ENCODE peak calls at places on chromosome 5, in nine cellular contexts. One of them, this sample, is unnamed.

GRCh38 chr5:60178101-60178500 is 284.6 kb upstream of the PDE4D start:
- DNase-seq in lower lobe of right lung: no peak
- DNase-seq in MCF 10A: no peak
- DNase-seq in cardiac muscle cell: peak
- DNase-seq in neural crest cell: no peak
- DNase-seq in fibroblast of the aortic adventitia: no peak
- DNase-seq in dorsolateral prefrontal cortex: no peak
- DNase-seq in WTC11: no peak
- DNase-seq in CD8-positive, alpha-beta T cell: no peak
- DNase-seq in this sample: no peak

GRCh38 chr5:82274343-82275266 is 3.5 kb downstream of the RPS23 start:
- DNase-seq in fibroblast of the aortic adventitia: no peak
- DNase-seq in CD8-positive, alpha-beta T cell: no peak
- DNase-seq in lower lobe of right lung: no peak
- DNase-seq in MCF 10A: peak
- DNase-seq in WTC11: peak
- DNase-seq in cardiac muscle cell: peak
- DNase-seq in dorsolateral prefrontal cortex: no peak
- DNase-seq in neural crest cell: no peak
- DNase-seq in this sample: no peak

GRCh38 chr5:41762426-41762825 is 107.8 kb downstream of the OXCT1 start:
- DNase-seq in dorsolateral prefrontal cortex: no peak
- DNase-seq in fibroblast of the aortic adventitia: no peak
- DNase-seq in cardiac muscle cell: no peak
- DNase-seq in CD8-positive, alpha-beta T cell: no peak
- DNase-seq in lower lobe of right lung: no peak
- DNase-seq in MCF 10A: no peak
- DNase-seq in neural crest cell: no peak
- DNase-seq in WTC11: no peak
- DNase-seq in this sample: no peak

GRCh38 chr5:125232779-125233230 is 486.4 kb upstream of the ZNF608 start:
- DNase-seq in fibroblast of the aortic adventitia: peak
- DNase-seq in WTC11: no peak
- DNase-seq in neural crest cell: no peak
- DNase-seq in MCF 10A: no peak
- DNase-seq in cardiac muscle cell: peak
- DNase-seq in dorsolateral prefrontal cortex: no peak
- DNase-seq in lower lobe of right lung: no peak
- DNase-seq in CD8-positive, alpha-beta T cell: no peak
- DNase-seq in this sample: no peak

GRCh38 chr5:111252799-111253564 is 28.8 kb downstream of the CAMK4 start:
- DNase-seq in fibroblast of the aortic adventitia: no peak
- DNase-seq in cardiac muscle cell: no peak
- DNase-seq in WTC11: no peak
- DNase-seq in lower lobe of right lung: no peak
- DNase-seq in dorsolateral prefrontal cortex: no peak
- DNase-seq in CD8-positive, alpha-beta T cell: no peak
- DNase-seq in neural crest cell: no peak
- DNase-seq in MCF 10A: no peak
- DNase-seq in this sample: no peak

GRCh38 chr5:180376511-180376910 is 23.4 kb upstream of the GFPT2 start:
- DNase-seq in lower lobe of right lung: no peak
- DNase-seq in MCF 10A: no peak
- DNase-seq in CD8-positive, alpha-beta T cell: no peak
- DNase-seq in neural crest cell: no peak
- DNase-seq in dorsolateral prefrontal cortex: peak
- DNase-seq in fibroblast of the aortic adventitia: no peak
- DNase-seq in cardiac muscle cell: no peak
- DNase-seq in WTC11: no peak
- DNase-seq in this sample: no peak

GRCh38 chr5:52896524-52897237 is 92.5 kb upstream of the ITGA2 start:
- DNase-seq in WTC11: no peak
- DNase-seq in MCF 10A: no peak
- DNase-seq in dorsolateral prefrontal cortex: no peak
- DNase-seq in cardiac muscle cell: peak
- DNase-seq in lower lobe of right lung: no peak
- DNase-seq in CD8-positive, alpha-beta T cell: no peak
- DNase-seq in neural crest cell: no peak
- DNase-seq in fibroblast of the aortic adventitia: peak
- DNase-seq in this sample: no peak

GRCh38 chr5:62938927-62939326 is 360.3 kb downstream of the LRRC70 start:
- DNase-seq in neural crest cell: no peak
- DNase-seq in WTC11: no peak
- DNase-seq in fibroblast of the aortic adventitia: no peak
- DNase-seq in lower lobe of right lung: no peak
- DNase-seq in CD8-positive, alpha-beta T cell: no peak
- DNase-seq in MCF 10A: no peak
- DNase-seq in cardiac muscle cell: peak
- DNase-seq in dorsolateral prefrontal cortex: no peak
- DNase-seq in this sample: no peak

GRCh38 chr5:133113331-133114061 is 61.7 kb downstream of the HSPA4 start:
- DNase-seq in MCF 10A: peak
- DNase-seq in dorsolateral prefrontal cortex: peak
- DNase-seq in neural crest cell: no peak
- DNase-seq in lower lobe of right lung: no peak
- DNase-seq in cardiac muscle cell: peak
- DNase-seq in CD8-positive, alpha-beta T cell: no peak
- DNase-seq in WTC11: no peak
- DNase-seq in fibroblast of the aortic adventitia: peak
- DNase-seq in this sample: peak

GRCh38 chr5:177552839-177553455 is 1.4 kb downstream of the FAM193B start:
- DNase-seq in lower lobe of right lung: no peak
- DNase-seq in MCF 10A: no peak
- DNase-seq in neural crest cell: peak
- DNase-seq in fibroblast of the aortic adventitia: no peak
- DNase-seq in WTC11: no peak
- DNase-seq in dorsolateral prefrontal cortex: no peak
- DNase-seq in cardiac muscle cell: peak
- DNase-seq in CD8-positive, alpha-beta T cell: no peak
- DNase-seq in this sample: no peak

GRCh38 chr5:177555228-177555627 is 865 bp upstream of the FAM193B start:
- DNase-seq in WTC11: no peak
- DNase-seq in CD8-positive, alpha-beta T cell: no peak
- DNase-seq in dorsolateral prefrontal cortex: no peak
- DNase-seq in fibroblast of the aortic adventitia: no peak
- DNase-seq in neural crest cell: no peak
- DNase-seq in lower lobe of right lung: no peak
- DNase-seq in MCF 10A: no peak
- DNase-seq in cardiac muscle cell: no peak
- DNase-seq in this sample: no peak

GRCh38 chr5:177553671-177554429 is 513 bp downstream of the FAM193B start:
- DNase-seq in lower lobe of right lung: peak
- DNase-seq in cardiac muscle cell: peak
- DNase-seq in MCF 10A: peak
- DNase-seq in CD8-positive, alpha-beta T cell: peak
- DNase-seq in neural crest cell: peak
- DNase-seq in fibroblast of the aortic adventitia: no peak
- DNase-seq in dorsolateral prefrontal cortex: peak
- DNase-seq in WTC11: peak
- DNase-seq in this sample: no peak

GRCh38 chr5:177555665-177556064 is 1.3 kb upstream of the FAM193B start:
- DNase-seq in cardiac muscle cell: no peak
- DNase-seq in neural crest cell: no peak
- DNase-seq in WTC11: no peak
- DNase-seq in MCF 10A: no peak
- DNase-seq in fibroblast of the aortic adventitia: no peak
- DNase-seq in dorsolateral prefrontal cortex: no peak
- DNase-seq in lower lobe of right lung: no peak
- DNase-seq in CD8-positive, alpha-beta T cell: no peak
- DNase-seq in this sample: no peak

GRCh38 chr5:177554474-177555111 is at the start of gene FAM193B:
- DNase-seq in WTC11: peak
- DNase-seq in fibroblast of the aortic adventitia: peak
- DNase-seq in MCF 10A: peak
- DNase-seq in cardiac muscle cell: peak
- DNase-seq in CD8-positive, alpha-beta T cell: peak
- DNase-seq in lower lobe of right lung: peak
- DNase-seq in dorsolateral prefrontal cortex: peak
- DNase-seq in neural crest cell: peak
- DNase-seq in this sample: peak
- TF ChIP-seq CTCF in WTC11: no peak
- TF ChIP-seq CTCF in fibroblast of the aortic adventitia: peak
- TF ChIP-seq CTCF in MCF 10A: no peak
- TF ChIP-seq CTCF in cardiac muscle cell: peak
- TF ChIP-seq CTCF in CD8-positive, alpha-beta T cell: no peak
- TF ChIP-seq CTCF in lower lobe of right lung: peak
- TF ChIP-seq CTCF in dorsolateral prefrontal cortex: peak
- TF ChIP-seq CTCF in neural crest cell: peak
- TF ChIP-seq CTCF in this sample: peak

DNA sequence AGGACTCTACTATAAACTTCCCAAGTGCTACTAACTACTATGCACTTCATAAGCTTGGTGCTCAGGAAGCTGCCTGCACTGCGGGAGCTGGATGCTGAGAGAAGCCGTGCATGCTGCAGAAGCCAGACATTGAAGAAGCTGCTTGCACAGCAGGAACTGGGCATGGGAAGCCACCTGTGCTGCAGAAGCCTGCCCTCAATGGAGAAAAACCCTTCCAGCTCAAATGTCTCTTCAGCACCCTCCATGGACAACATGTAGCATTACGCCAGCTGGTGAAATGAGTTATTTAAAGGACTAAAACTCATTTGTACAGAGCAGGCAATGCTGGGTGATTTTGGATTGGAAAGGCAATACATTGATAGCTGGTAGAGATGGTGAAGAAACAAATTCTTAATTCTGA is 247.2 kb downstream of the KIF4B start:
- DNase-seq in lower lobe of right lung: no peak
- DNase-seq in WTC11: peak
- DNase-seq in fibroblast of the aortic adventitia: no peak
- DNase-seq in cardiac muscle cell: no peak
- DNase-seq in CD8-positive, alpha-beta T cell: no peak
- DNase-seq in dorsolateral prefrontal cortex: peak
- DNase-seq in MCF 10A: peak
- DNase-seq in neural crest cell: no peak
- DNase-seq in this sample: no peak
- TF ChIP-seq CTCF in lower lobe of right lung: no peak
- TF ChIP-seq CTCF in WTC11: peak
- TF ChIP-seq CTCF in fibroblast of the aortic adventitia: no peak
- TF ChIP-seq CTCF in cardiac muscle cell: no peak
- TF ChIP-seq CTCF in CD8-positive, alpha-beta T cell: no peak
- TF ChIP-seq CTCF in dorsolateral prefrontal cortex: no peak
- TF ChIP-seq CTCF in MCF 10A: peak
- TF ChIP-seq CTCF in neural crest cell: peak
- TF ChIP-seq CTCF in this sample: no peak

GRCh38 chr5:141960018-141960417 is 2.0 kb upstream of the PCDH12 start:
- DNase-seq in WTC11: peak
- DNase-seq in MCF 10A: no peak
- DNase-seq in dorsolateral prefrontal cortex: no peak
- DNase-seq in CD8-positive, alpha-beta T cell: peak
- DNase-seq in cardiac muscle cell: no peak
- DNase-seq in neural crest cell: no peak
- DNase-seq in lower lobe of right lung: no peak
- DNase-seq in fibroblast of the aortic adventitia: no peak
- DNase-seq in this sample: no peak
- TF ChIP-seq CTCF in WTC11: no peak
- TF ChIP-seq CTCF in MCF 10A: peak
- TF ChIP-seq CTCF in dorsolateral prefrontal cortex: no peak
- TF ChIP-seq CTCF in CD8-positive, alpha-beta T cell: no peak
- TF ChIP-seq CTCF in cardiac muscle cell: peak
- TF ChIP-seq CTCF in neural crest cell: no peak
- TF ChIP-seq CTCF in lower lobe of right lung: peak
- TF ChIP-seq CTCF in fibroblast of the aortic adventitia: peak
- TF ChIP-seq CTCF in this sample: peak

GRCh38 chr5:16806691-16807433 is 129.2 kb downstream of the MYO10 start:
- DNase-seq in MCF 10A: no peak
- DNase-seq in dorsolateral prefrontal cortex: no peak
- DNase-seq in fibroblast of the aortic adventitia: no peak
- DNase-seq in WTC11: no peak
- DNase-seq in neural crest cell: no peak
- DNase-seq in cardiac muscle cell: peak
- DNase-seq in lower lobe of right lung: no peak
- DNase-seq in CD8-positive, alpha-beta T cell: no peak
- DNase-seq in this sample: no peak

GRCh38 chr5:16807475-16807874 is 128.6 kb downstream of the MYO10 start:
- DNase-seq in CD8-positive, alpha-beta T cell: no peak
- DNase-seq in neural crest cell: no peak
- DNase-seq in dorsolateral prefrontal cortex: no peak
- DNase-seq in fibroblast of the aortic adventitia: peak
- DNase-seq in MCF 10A: no peak
- DNase-seq in lower lobe of right lung: no peak
- DNase-seq in WTC11: no peak
- DNase-seq in cardiac muscle cell: no peak
- DNase-seq in this sample: no peak

GRCh38 chr5:16803831-16804230 is 132.3 kb downstream of the MYO10 start:
- DNase-seq in fibroblast of the aortic adventitia: no peak
- DNase-seq in WTC11: no peak
- DNase-seq in neural crest cell: no peak
- DNase-seq in cardiac muscle cell: no peak
- DNase-seq in dorsolateral prefrontal cortex: no peak
- DNase-seq in lower lobe of right lung: no peak
- DNase-seq in MCF 10A: no peak
- DNase-seq in CD8-positive, alpha-beta T cell: no peak
- DNase-seq in this sample: no peak

GRCh38 chr5:16808021-16808420 is 128.1 kb downstream of the MYO10 start:
- DNase-seq in MCF 10A: peak
- DNase-seq in WTC11: no peak
- DNase-seq in CD8-positive, alpha-beta T cell: no peak
- DNase-seq in fibroblast of the aortic adventitia: no peak
- DNase-seq in dorsolateral prefrontal cortex: no peak
- DNase-seq in lower lobe of right lung: no peak
- DNase-seq in cardiac muscle cell: no peak
- DNase-seq in neural crest cell: no peak
- DNase-seq in this sample: peak

GRCh38 chr5:16805478-16805877 is 130.6 kb downstream of the MYO10 start:
- DNase-seq in WTC11: no peak
- DNase-seq in lower lobe of right lung: no peak
- DNase-seq in neural crest cell: no peak
- DNase-seq in CD8-positive, alpha-beta T cell: no peak
- DNase-seq in cardiac muscle cell: no peak
- DNase-seq in fibroblast of the aortic adventitia: no peak
- DNase-seq in MCF 10A: no peak
- DNase-seq in dorsolateral prefrontal cortex: no peak
- DNase-seq in this sample: no peak
- TF ChIP-seq CTCF in WTC11: no peak
- TF ChIP-seq CTCF in lower lobe of right lung: no peak
- TF ChIP-seq CTCF in neural crest cell: no peak
- TF ChIP-seq CTCF in CD8-positive, alpha-beta T cell: no peak
- TF ChIP-seq CTCF in cardiac muscle cell: no peak
- TF ChIP-seq CTCF in fibroblast of the aortic adventitia: no peak
- TF ChIP-seq CTCF in MCF 10A: no peak
- TF ChIP-seq CTCF in dorsolateral prefrontal cortex: no peak
- TF ChIP-seq CTCF in this sample: no peak

This sample was measured in bronchial epithelial cell.